ENCODE peak calls at places on chromosomes 5 and 9, in four cellular contexts. Y is activated CD8-positive, alpha-beta T cell treated with anti-CD3 and anti-CD28 coated beads for 36 hours; U is SK-N-SH; N is activated gamma-delta T cell treated with Interleukin-2 at 50 U/mL for 16 hours. D is an unnamed sample.

GRCh38 chr5:14593326-14594036 is 11.9 kb downstream of the OTULINL start:
- DNase-seq in U (no peak), N (no peak), Y (peak), D (peak)

GRCh38 chr5:142959683-142960308 is 189.6 kb downstream of the ARHGAP26 start:
- DNase-seq in Y (no peak), U (no peak), N (no peak), D (no peak)

GRCh38 chr9:130446111-130446861 is 1.5 kb downstream of the ASS1 start:
- DNase-seq in U (peak), N (no peak), Y (peak), D (no peak)

GRCh38 chr5:55903121-55903701 is 52.1 kb downstream of the IL31RA start:
- DNase-seq in U (no peak), Y (peak), N (peak), D (peak)

GRCh38 chr5:5665225-5666075 is 243.0 kb downstream of the ICE1 start:
- DNase-seq in Y (no peak), N (no peak), U (no peak), D (no peak)

GRCh38 chr5:113278976-113279375 is 155.8 kb downstream of the TSSK1B start:
- DNase-seq in N (no peak), Y (peak), U (no peak), D (peak)

GRCh38 chr5:117435203-117435602 is 860.6 kb upstream of the SEMA6A start:
- DNase-seq in U (no peak), Y (no peak), N (no peak), D (no peak)

GRCh38 chr5:79488775-79489174 is 25.2 kb downstream of the HOMER1 start:
- DNase-seq in N (no peak), U (no peak), Y (no peak), D (no peak)

GRCh38 chr5:4639959-4640358 is 500.2 kb upstream of the ADAMTS16 start:
- DNase-seq in N (no peak), Y (no peak), U (no peak), D (no peak)

GRCh38 chr5:136025900-136026299 is 2.9 kb upstream of the TGFBI start:
- DNase-seq in Y (no peak), N (no peak), U (no peak), D (no peak)

GRCh38 chr5:136856648-136857047 is 491.3 kb upstream of the TRPC7 start:
- DNase-seq in Y (no peak), N (no peak), U (no peak), D (no peak)

GRCh38 chr5:43020294-43020711 is 19.8 kb downstream of the ANXA2R start:
- DNase-seq in U (no peak), Y (peak), N (no peak), D (no peak)

GRCh38 chr5:17928571-17928970 is 294.3 kb downstream of the TAF11L14 start:
- DNase-seq in U (no peak), N (no peak), Y (no peak), D (no peak)

GRCh38 chr9:92647671-92648446 is 22.1 kb downstream of the IPPK start:
- DNase-seq in U (no peak), N (no peak), Y (no peak), D (no peak)

GRCh38 chr9:119758990-119759389 is 389.8 kb upstream of the BRINP1 start:
- DNase-seq in U (no peak), N (no peak), Y (no peak), D (no peak)

GRCh38 chr5:149871471-149871870 is 73.1 kb downstream of the PDE6A start:
- DNase-seq in U (no peak), Y (no peak), N (no peak), D (no peak)

GRCh38 chr5:157912621-157913325 is 53.8 kb upstream of the CLINT1 start:
- DNase-seq in Y (no peak), U (no peak), N (no peak), D (no peak)

GRCh38 chr5:34055671-34056070 is 12.7 kb upstream of the C1QTNF3 start:
- DNase-seq in U (peak), Y (no peak), N (no peak), D (no peak)

GRCh38 chr5:36371366-36371765 is 69.7 kb upstream of the RANBP3L start:
- DNase-seq in Y (no peak), N (no peak), U (no peak), D (no peak)

GRCh38 chr9:125701351-125701750 is 5.7 kb downstream of the MAPKAP1 start:
- DNase-seq in U (no peak), N (no peak), Y (peak), D (peak)

GRCh38 chr9:121607434-121608248 is 43.8 kb upstream of the DAB2IP start:
- DNase-seq in Y (no peak), U (peak), N (no peak), D (no peak)

GRCh38 chr5:8831854-8832253 is 714.0 kb downstream of the SEMA5A start:
- DNase-seq in N (no peak), Y (no peak), U (no peak), D (no peak)

GRCh38 chr5:163005949-163006348 is 431.4 kb upstream of the CCNG1 start:
- DNase-seq in U (no peak), N (no peak), Y (no peak), D (no peak)

GRCh38 chr9:91043786-91044185 is 242.2 kb downstream of the SYK start:
- DNase-seq in Y (no peak), N (no peak), U (no peak), D (no peak)

GRCh38 chr9:6218099-6218502 is 2.5 kb downstream of the IL33 start:
- DNase-seq in U (no peak), N (no peak), Y (no peak), D (no peak)

GRCh38 chr9:73180373-73180772 is 28.7 kb downstream of the ANXA1 start:
- DNase-seq in Y (no peak), N (no peak), U (no peak), D (no peak)

GRCh38 chr9:91119147-91119546 is 242.6 kb downstream of the AUH start:
- DNase-seq in N (no peak), U (no peak), Y (no peak), D (no peak)

GRCh38 chr9:811101-811531 is 30.4 kb upstream of the DMRT1 start:
- DNase-seq in Y (no peak), U (no peak), N (no peak), D (no peak)

GRCh38 chr5:171907731-171908343 is 98.6 kb downstream of the FBXW11 start:
- DNase-seq in U (peak), Y (peak), N (peak), D (peak)

GRCh38 chr9:31119882-31120481 is 1264.5 kb upstream of the ACO1 start:
- DNase-seq in Y (peak), U (peak), N (peak), D (peak)

GRCh38 chr5:151221574-151221973 is 2.3 kb downstream of the CCDC69 start:
- DNase-seq in U (no peak), Y (peak), N (no peak), D (no peak)

GRCh38 chr5:139749242-139749641 is 46.4 kb upstream of the PSD2 start:
- DNase-seq in Y (peak), N (no peak), U (no peak), D (no peak)

GRCh38 chr5:139725073-139725830 is 70.4 kb upstream of the PSD2 start:
- DNase-seq in N (no peak), Y (no peak), U (peak), D (no peak)

GRCh38 chr5:124341066-124341943 is 405.1 kb downstream of the ZNF608 start:
- DNase-seq in Y (no peak), U (no peak), N (no peak), D (no peak)

GRCh38 chr9:33450747-33451146 is 3.4 kb upstream of the AQP3 start:
- DNase-seq in U (no peak), N (no peak), Y (no peak), D (no peak)

GRCh38 chr5:36150676-36151433 is 832 bp downstream of the LMBRD2 start:
- DNase-seq in Y (peak), N (peak), U (peak), D (peak)

D was measured in activated CD4-positive, alpha-beta memory T cell treated with anti-CD3 and anti-CD28 coated beads for 36 hours.